ENCODE peak calls at places on chromosomes 12 and 14, in ten cellular contexts. K, Y, H, M, W, F, S, R, O and P are unnamed samples.

GRCh38 chr12:4279120-4279690 is 5.6 kb downstream of the CCND2 start:
- DNase-seq in M (no peak), H (no peak), R (no peak), O (no peak), Y (no peak), S (no peak), K (no peak), W (no peak), F (no peak), P (no peak)

GRCh38 chr12:40055227-40055579 is 50.7 kb downstream of the SLC2A13 start:
- DNase-seq in W (peak), S (no peak), K (no peak), F (no peak), R (no peak), Y (no peak), O (no peak), M (no peak), H (no peak), P (no peak)

GRCh38 chr12:108691995-108692808 is 39.1 kb downstream of the CORO1C start:
- DNase-seq in O (no peak), K (no peak), H (peak), F (no peak), S (no peak), Y (no peak), W (peak), R (no peak), M (no peak), P (no peak)

GRCh38 chr14:21071225-21072041 is 1.3 kb downstream of the ARHGEF40 start:
- DNase-seq in H (peak), M (peak), W (peak), S (peak), O (no peak), K (peak), Y (peak), R (peak), F (peak), P (peak)

GRCh38 chr12:54958048-54958658 is 26.4 kb downstream of the TESPA1 start:
- DNase-seq in F (peak), R (peak), M (no peak), K (peak), Y (peak), O (no peak), S (peak), H (peak), W (peak), P (no peak)

GRCh38 chr12:75994069-75994740 is 37.4 kb downstream of the PHLDA1 start:
- DNase-seq in R (no peak), F (no peak), W (no peak), S (no peak), H (no peak), O (no peak), Y (no peak), K (no peak), M (no peak), P (no peak)

GRCh38 chr14:24377660-24378059 is 9.7 kb downstream of the NFATC4 start:
- DNase-seq in H (no peak), O (no peak), M (no peak), S (no peak), Y (no peak), K (no peak), R (no peak), F (no peak), W (no peak), P (no peak)

GRCh38 chr14:99751539-99752485 is 41.4 kb upstream of the EML1 start:
- DNase-seq in R (no peak), H (no peak), F (no peak), O (no peak), S (no peak), M (peak), K (no peak), W (no peak), Y (no peak), P (no peak)

GRCh38 chr14:100031506-100032281 is 33.5 kb upstream of the EVL start:
- DNase-seq in H (no peak), F (no peak), K (peak), O (no peak), R (peak), Y (peak), M (no peak), W (peak), S (no peak), P (peak)

GRCh38 chr12:121284551-121285390 is 11.7 kb downstream of the CAMKK2 start:
- DNase-seq in H (no peak), O (no peak), S (no peak), M (peak), Y (no peak), F (no peak), R (no peak), W (peak), K (no peak), P (no peak)

GRCh38 chr12:117552971-117553370 is 191.5 kb upstream of the NOS1 start:
- DNase-seq in S (no peak), R (no peak), W (peak), F (peak), H (no peak), M (no peak), K (no peak), O (no peak), Y (no peak), P (no peak)

GRCh38 chr14:91375748-91376452 is 41.7 kb downstream of the CCDC88C start:
- DNase-seq in O (no peak), K (no peak), S (no peak), R (no peak), M (no peak), Y (no peak), W (no peak), F (no peak), H (no peak), P (no peak)

GRCh38 chr14:93582516-93582915 is 151.8 kb downstream of the UNC79 start:
- DNase-seq in Y (no peak), F (no peak), M (no peak), K (no peak), W (no peak), R (no peak), S (no peak), O (no peak), H (no peak), P (peak)

GRCh38 chr14:64266206-64266605 is 28.0 kb downstream of the ESR2 start:
- DNase-seq in H (no peak), R (no peak), O (no peak), K (no peak), Y (peak), F (no peak), S (no peak), M (no peak), W (peak), P (no peak)

GRCh38 chr12:78963439-78964222 is 99.1 kb downstream of the SYT1 start:
- DNase-seq in H (no peak), S (no peak), W (peak), Y (no peak), R (peak), M (no peak), F (no peak), K (no peak), O (no peak), P (no peak)

GRCh38 chr12:49588281-49588680 is 17.2 kb downstream of the FAM186B start:
- DNase-seq in S (no peak), Y (no peak), H (no peak), W (no peak), R (no peak), O (no peak), K (no peak), M (no peak), F (no peak), P (no peak)

GRCh38 chr12:49588761-49589516 is 16.5 kb downstream of the FAM186B start:
- DNase-seq in Y (no peak), H (no peak), O (no peak), W (no peak), K (no peak), S (no peak), R (peak), F (no peak), M (no peak), P (no peak)

GRCh38 chr12:49583361-49584094 is 15.6 kb upstream of the MCRS1 start:
- DNase-seq in K (no peak), W (peak), S (no peak), Y (no peak), M (no peak), H (no peak), R (no peak), F (no peak), O (no peak), P (no peak)

GRCh38 chr12:49585477-49586445 is 17.8 kb upstream of the MCRS1 start:
- DNase-seq in O (no peak), S (no peak), F (no peak), W (no peak), Y (no peak), K (no peak), M (no peak), H (no peak), R (no peak), P (no peak)

DNA sequence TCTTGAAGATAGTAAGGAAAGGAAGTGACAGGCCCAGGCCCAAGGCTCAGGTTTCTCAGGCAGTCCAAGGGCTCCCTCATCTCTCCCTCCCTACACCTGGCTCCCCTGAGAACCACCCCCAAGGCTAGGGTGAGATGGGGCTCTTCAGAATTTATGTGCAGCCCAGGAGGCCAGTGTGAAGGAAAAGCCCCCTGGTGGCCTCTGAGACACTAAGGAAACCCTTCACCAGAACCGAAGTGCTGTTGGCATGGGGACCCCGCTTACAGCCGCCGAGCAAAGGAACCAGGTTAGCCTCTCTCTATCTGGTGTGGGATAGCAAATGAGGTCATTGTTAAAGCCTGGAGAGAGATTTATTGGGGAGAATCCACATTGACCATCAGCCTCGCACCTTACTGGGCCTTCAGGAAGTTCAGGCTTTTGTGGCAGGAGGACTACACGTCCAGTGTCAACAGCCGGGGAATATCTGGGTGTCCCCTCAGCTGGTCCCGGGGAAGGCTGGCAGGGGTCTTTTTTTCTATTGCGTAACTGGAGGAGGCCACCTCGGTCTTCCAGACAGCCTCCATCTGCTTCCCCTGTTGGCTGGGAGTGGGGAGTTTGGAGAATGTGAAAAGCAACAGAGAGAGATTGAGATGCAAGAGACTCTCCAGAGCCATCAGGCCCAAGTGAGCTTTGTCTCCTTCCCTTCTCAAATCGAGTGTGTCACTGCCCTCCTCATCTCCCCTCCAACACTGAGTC is 18.1 kb downstream of the FAM186B start:
- DNase-seq in O (no peak), M (no peak), K (peak), H (no peak), R (no peak), W (no peak), S (no peak), F (no peak), Y (no peak), P (no peak)
- TF ChIP-seq CTCF in O (no peak), M (no peak), K (no peak), H (no peak), R (no peak), W (no peak), S (no peak), F (no peak), Y (no peak), P (no peak)

GRCh38 chr14:54782803-54783659 is 119.6 kb downstream of the GCH1 start:
- DNase-seq in F (no peak), K (no peak), O (no peak), S (peak), Y (no peak), R (no peak), W (peak), M (no peak), H (no peak), P (no peak)
- TF ChIP-seq CTCF in F (no peak), K (no peak), O (no peak), S (no peak), Y (peak), R (no peak), W (peak), M (no peak), H (peak), P (no peak)

GRCh38 chr14:33791971-33792370 is 158.9 kb downstream of the EGLN3 start:
- DNase-seq in O (no peak), R (no peak), W (no peak), F (no peak), M (no peak), S (no peak), Y (no peak), H (no peak), K (no peak), P (no peak)
- TF ChIP-seq CTCF in O (no peak), R (no peak), W (no peak), F (no peak), M (no peak), S (no peak), Y (no peak), H (no peak), K (no peak), P (no peak)

GRCh38 chr12:126706300-126706699 is 1560.7 kb upstream of the TMEM132C start:
- DNase-seq in F (no peak), S (no peak), H (no peak), W (no peak), Y (no peak), O (no peak), K (no peak), R (no peak), M (no peak), P (no peak)
- TF ChIP-seq CTCF in F (no peak), S (no peak), H (no peak), W (no peak), Y (no peak), O (no peak), K (no peak), R (no peak), M (no peak), P (no peak)

DNA sequence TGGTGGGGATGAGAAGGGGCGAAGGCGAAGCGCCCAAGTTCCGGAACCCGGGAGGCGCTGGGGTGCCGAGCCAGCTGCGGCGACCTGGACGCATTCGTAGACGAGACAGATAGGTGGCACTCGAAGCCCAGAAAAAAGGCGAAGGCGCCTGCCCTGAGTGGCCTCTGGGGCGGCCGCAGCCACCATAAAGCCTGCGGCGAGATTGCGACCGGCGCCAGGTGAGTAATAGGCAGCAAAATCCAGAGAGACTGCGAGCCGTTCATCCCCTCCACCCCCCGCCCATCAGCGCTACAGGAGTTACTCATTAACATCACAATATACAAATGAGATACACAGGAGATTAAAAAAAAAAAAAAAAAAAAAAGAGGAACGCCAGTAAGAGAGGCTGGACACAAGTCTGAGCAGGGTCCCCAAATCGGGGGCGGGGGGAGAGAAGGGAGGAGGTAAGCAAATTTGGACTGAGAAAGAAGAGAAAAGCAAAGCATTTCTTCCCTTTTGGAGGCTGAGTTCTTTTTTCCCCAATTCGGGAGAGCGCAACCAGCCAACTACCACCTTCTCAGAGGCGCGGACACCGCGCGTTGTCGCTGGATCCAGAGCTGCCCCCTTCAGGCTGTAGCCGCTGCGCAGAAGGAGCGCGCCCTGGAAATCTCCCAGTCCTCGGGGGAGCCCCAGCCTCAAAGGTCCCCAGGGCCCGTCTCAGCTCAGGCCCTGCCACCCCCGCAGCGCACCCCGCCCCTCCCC is 15.7 kb downstream of the TBX3 start:
- DNase-seq in O (no peak), H (peak), S (peak), K (peak), F (peak), M (peak), R (peak), W (peak), Y (no peak), P (no peak)
- TF ChIP-seq CTCF in O (peak), H (peak), S (peak), K (peak), F (peak), M (peak), R (peak), W (peak), Y (peak), P (peak)

GRCh38 chr12:72267974-72268373 is 4.2 kb upstream of the TRHDE start:
- DNase-seq in M (no peak), F (no peak), W (peak), Y (no peak), H (no peak), O (no peak), R (no peak), S (no peak), K (no peak), P (no peak)
- TF ChIP-seq CTCF in M (peak), F (no peak), W (peak), Y (peak), H (peak), O (no peak), R (no peak), S (no peak), K (peak), P (peak)

GRCh38 chr12:52980773-52981423 is 25.4 kb upstream of the EIF4B start:
- DNase-seq in K (peak), M (peak), W (peak), Y (peak), H (peak), R (peak), S (peak), F (peak), O (peak), P (peak)

GRCh38 chr12:52980096-52980694 is 26.1 kb upstream of the EIF4B start:
- DNase-seq in F (no peak), S (no peak), H (no peak), W (no peak), Y (no peak), O (no peak), R (no peak), M (no peak), K (no peak), P (no peak)

GRCh38 chr12:52988933-52989332 is 17.3 kb upstream of the EIF4B start:
- DNase-seq in H (no peak), R (no peak), W (no peak), O (no peak), M (no peak), K (no peak), S (no peak), F (no peak), Y (no peak), P (no peak)

DNA sequence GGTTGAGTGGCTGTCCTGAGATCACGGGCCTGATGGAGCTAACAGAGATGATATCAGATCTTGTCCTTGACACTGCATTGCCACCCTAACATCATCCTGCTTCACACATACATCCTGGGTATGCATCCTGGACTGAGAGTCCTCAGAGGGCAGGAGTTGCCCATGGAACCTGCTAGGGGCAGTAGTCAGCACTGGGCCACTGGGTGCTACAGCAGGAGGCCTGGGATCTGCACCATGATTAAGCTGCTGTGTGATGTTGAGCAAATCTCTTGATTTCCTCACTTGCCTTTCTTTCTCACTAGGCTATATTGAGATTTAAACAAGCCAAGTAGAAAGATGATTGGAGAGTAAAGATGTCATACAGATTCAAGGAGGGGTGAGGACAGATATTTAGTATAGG is 22.1 kb upstream of the EIF4B start:
- DNase-seq in Y (no peak), H (no peak), M (no peak), O (no peak), W (no peak), K (no peak), R (no peak), F (no peak), S (no peak), P (no peak)
- TF ChIP-seq CTCF in Y (no peak), H (no peak), M (no peak), O (no peak), W (no peak), K (peak), R (no peak), F (no peak), S (no peak), P (no peak)

DNA sequence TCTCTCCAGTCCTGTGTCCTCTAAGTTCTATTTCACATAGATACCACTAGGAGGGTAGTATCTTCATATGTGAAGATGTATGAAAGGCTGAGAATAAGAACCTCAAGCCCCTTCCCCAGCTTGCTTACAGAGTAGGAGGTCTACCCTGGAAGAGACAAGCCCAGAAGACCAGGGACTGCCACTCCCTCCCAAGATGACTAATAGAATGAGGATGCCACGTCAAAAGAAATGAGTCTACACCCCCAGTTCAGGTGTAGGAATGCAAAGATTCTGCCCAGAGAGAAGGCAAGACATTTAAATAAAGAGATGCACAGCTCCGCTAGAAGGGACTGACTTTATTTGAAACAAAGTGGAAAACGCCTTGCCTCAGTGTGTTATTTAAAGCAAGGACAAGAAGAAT is 1006.0 kb upstream of the USP15 start:
- DNase-seq in F (no peak), K (no peak), R (peak), O (no peak), S (no peak), M (no peak), W (no peak), Y (no peak), H (no peak), P (no peak)
- TF ChIP-seq CTCF in F (no peak), K (no peak), R (no peak), O (no peak), S (no peak), M (no peak), W (no peak), Y (no peak), H (no peak), P (no peak)